ENCODE peak calls at places on chromosomes 6 and 20, in eight cellular contexts. M is spleen, A is A549, D is psoas muscle, E is breast epithelium, W is left lung, L is hepatocyte, X is lower lobe of right lung. C is an unnamed sample. For H3K4me1 and H3K9me3, the result is how much of the 10 kb centered on the place peaks cover.

GRCh38 chr20:1333462-1334369 is 4.8 kb upstream of the SDCBP2 start:
- DNase-seq in L (no peak), W (no peak), X (no peak), D (no peak), E (peak), M (peak), A (no peak), C (no peak)

GRCh38 chr6:132790450-132790849 is 8.0 kb downstream of the SLC18B1 start:
- DNase-seq in E (no peak), L (no peak), A (no peak), M (no peak), X (no peak), D (no peak), W (no peak), C (no peak)

GRCh38 chr6:115740907-115741306 is 319.8 kb downstream of the FRK start:
- DNase-seq in D (no peak), A (no peak), W (no peak), E (no peak), L (no peak), X (no peak), M (no peak), C (no peak)

GRCh38 chr20:36614781-36615557 is 9.4 kb downstream of the RAB5IF start:
- DNase-seq in W (no peak), A (no peak), M (no peak), L (no peak), D (no peak), X (no peak), E (no peak), C (no peak)

GRCh38 chr6:24855389-24856245 is 56.9 kb upstream of the ARMH2 start:
- DNase-seq in M (peak), E (no peak), X (peak), L (peak), A (peak), W (no peak), D (peak), C (peak)

GRCh38 chr6:76771076-76771634 is 692.1 kb downstream of the HTR1B start:
- DNase-seq in X (no peak), L (no peak), M (no peak), E (peak), A (no peak), W (no peak), D (no peak), C (no peak)

GRCh38 chr6:46985943-46986342 is 56.2 kb downstream of the ADGRF1 start:
- DNase-seq in M (no peak), D (no peak), W (no peak), X (no peak), A (no peak), L (no peak), E (no peak), C (no peak)

GRCh38 chr20:63734946-63735858 is 1.3 kb upstream of the LIME1 start:
- DNase-seq in L (no peak), W (peak), E (no peak), M (peak), A (no peak), D (no peak), X (no peak), C (no peak)

GRCh38 chr6:130927305-130927704 is 100.1 kb downstream of the SMLR1 start:
- DNase-seq in L (peak), A (no peak), E (no peak), D (no peak), W (no peak), X (no peak), M (no peak), C (no peak)

GRCh38 chr6:75113446-75113845 is 92.4 kb downstream of the COL12A1 start:
- DNase-seq in M (no peak), D (no peak), E (no peak), L (no peak), X (no peak), W (no peak), A (no peak), C (no peak)
- H3K4me3 ChIP-seq in M (no peak), D (no peak), E (no peak), L (no peak), X (no peak), W (no peak), A (no peak), C (no peak)

GRCh38 chr6:15297895-15298590 is 52.2 kb downstream of the JARID2 start:
- DNase-seq in E (no peak), D (no peak), X (no peak), A (no peak), M (peak), L (no peak), W (no peak), C (no peak)
- H3K4me1 ChIP-seq in E (under half), D (under half), X (under half), A (under half), M (half or more), L (under half), W (half or more), C (under half)

GRCh38 chr6:27452496-27452897 is 20.4 kb downstream of the ZNF184 start:
- DNase-seq in X (no peak), E (no peak), W (no peak), L (no peak), A (peak), D (no peak), M (no peak), C (no peak)

GRCh38 chr6:27448456-27448855 is 24.4 kb downstream of the ZNF184 start:
- DNase-seq in L (no peak), D (no peak), M (no peak), X (no peak), E (no peak), W (no peak), A (no peak), C (no peak)

DNA sequence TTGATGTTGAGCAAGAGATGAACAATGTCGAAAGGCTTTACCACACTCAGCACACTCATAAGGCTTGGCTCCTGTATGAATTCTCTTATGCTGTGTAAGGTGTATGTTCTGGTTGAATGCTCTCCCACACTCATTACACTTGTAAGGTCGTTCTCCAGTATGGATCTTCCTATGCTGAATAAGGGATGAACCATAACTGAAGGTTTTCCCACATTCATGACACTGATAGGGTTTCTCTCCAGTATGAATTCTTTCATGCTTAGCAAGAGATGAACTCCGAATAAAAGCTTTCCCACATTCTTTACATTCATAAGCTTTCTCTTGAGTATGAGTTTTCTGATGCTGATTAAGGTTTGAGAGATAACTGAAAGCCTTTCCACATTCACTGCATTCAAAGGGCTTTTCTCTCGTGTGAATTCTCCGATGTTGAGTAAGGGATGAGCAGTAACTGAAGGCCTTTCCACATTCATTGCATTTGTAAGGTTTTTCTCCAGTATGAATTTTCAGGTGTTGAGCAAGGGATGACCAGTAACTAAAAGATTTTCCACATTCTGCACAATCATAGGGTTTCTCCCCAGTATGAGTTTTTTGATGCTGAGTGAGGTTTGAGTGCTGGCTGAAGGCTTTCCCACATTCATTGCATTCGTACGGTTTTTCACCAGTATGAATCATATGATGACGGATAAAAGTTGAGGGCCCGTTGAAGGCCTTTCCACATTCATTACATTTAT is 21.1 kb downstream of the ZNF184 start:
- DNase-seq in L (no peak), W (no peak), A (no peak), D (no peak), M (no peak), E (no peak), X (no peak), C (no peak)
- H3K9me3 ChIP-seq in L (half or more), W (under half), A (half or more), D (half or more), M (half or more), E (half or more), X (half or more), C (half or more)

GRCh38 chr20:9258891-9259290 is 190.0 kb downstream of the PLCB4 start:
- DNase-seq in D (no peak), A (no peak), E (no peak), L (no peak), X (no peak), M (no peak), W (no peak), C (no peak)

GRCh38 chr20:9261781-9262180 is 192.9 kb downstream of the PLCB4 start:
- DNase-seq in E (no peak), M (no peak), D (no peak), W (no peak), A (no peak), X (no peak), L (no peak), C (no peak)

GRCh38 chr20:9260027-9260426 is 191.1 kb downstream of the PLCB4 start:
- DNase-seq in D (no peak), W (no peak), A (no peak), E (no peak), L (no peak), X (no peak), M (no peak), C (no peak)

GRCh38 chr20:9262653-9263194 is 193.8 kb downstream of the PLCB4 start:
- DNase-seq in L (no peak), X (no peak), M (no peak), E (no peak), A (no peak), W (no peak), D (no peak), C (no peak)
- H3K4me3 ChIP-seq in L (no peak), X (peak), M (no peak), E (no peak), A (no peak), W (no peak), D (peak), C (no peak)

GRCh38 chr6:35483490-35483889 is 13.4 kb downstream of the TEAD3 start:
- DNase-seq in L (no peak), W (no peak), M (no peak), A (no peak), E (no peak), X (no peak), D (peak), C (no peak)
- H3K4me1 ChIP-seq in L (under half), W (under half), M (under half), A (under half), E (under half), X (under half), D (under half), C (under half)

C was measured in mucosa of descending colon.